ENCODE peak calls at places on chromosomes 1 and 21, in six cellular contexts. B is mucosa of descending colon, T is ascending aorta, I is right lobe of liver, V is sigmoid colon, Z is breast epithelium. D is an unnamed sample. For H3K4me1, the result is how much of the 10 kb centered on the place peaks cover.

GRCh38 chr1:115400891-115401290 is 62.8 kb upstream of the NGF start:
- DNase-seq in B (no peak), T (no peak), I (no peak), V (no peak), Z (no peak), D (no peak)

GRCh38 chr1:113984710-113985109 is 5.4 kb downstream of the OLFML3 start:
- DNase-seq in B (no peak), T (no peak), I (no peak), V (no peak), Z (no peak), D (no peak)

GRCh38 chr1:25766721-25767436 is 33.1 kb upstream of the SELENON start:
- DNase-seq in B (no peak), T (no peak), I (peak), V (no peak), Z (peak), D (no peak)

GRCh38 chr1:182631954-182632353 is 27.8 kb upstream of the RGS16 start:
- DNase-seq in B (no peak), T (no peak), I (no peak), V (no peak), Z (no peak), D (no peak)

GRCh38 chr1:238399558-238399957 is 508.8 kb upstream of the ZP4 start:
- DNase-seq in B (no peak), T (no peak), I (no peak), V (no peak), Z (no peak), D (peak)

GRCh38 chr1:25443030-25443699 is 12.5 kb downstream of the MACO1 start:
- DNase-seq in B (no peak), T (no peak), I (no peak), V (no peak), Z (no peak), D (no peak)

GRCh38 chr1:111141803-111142202 is 1.8 kb downstream of the CEPT1 start:
- DNase-seq in B (no peak), T (no peak), I (no peak), V (no peak), Z (no peak), D (no peak)

GRCh38 chr1:40316595-40317393 is at the start of gene COL9A2:
- DNase-seq in B (peak), T (no peak), I (no peak), V (no peak), Z (no peak), D (peak)

GRCh38 chr1:218565333-218565732 is 220.2 kb downstream of the TGFB2 start:
- DNase-seq in B (no peak), T (no peak), I (no peak), V (no peak), Z (no peak), D (no peak)

GRCh38 chr1:189158155-189158554 is 1319.5 kb downstream of the BRINP3 start:
- DNase-seq in B (no peak), T (no peak), I (no peak), V (no peak), Z (no peak), D (no peak)

GRCh38 chr1:215824245-215824644 is 257.1 kb downstream of the KCTD3 start:
- DNase-seq in B (no peak), T (no peak), I (no peak), V (no peak), Z (no peak), D (peak)

GRCh38 chr1:184255560-184255959 is 131.3 kb upstream of the C1orf21 start:
- DNase-seq in B (no peak), T (no peak), I (no peak), V (no peak), Z (no peak), D (no peak)

GRCh38 chr1:71621785-71622184 is 541.0 kb upstream of the ZRANB2 start:
- DNase-seq in B (no peak), T (no peak), I (no peak), V (no peak), Z (no peak), D (no peak)

GRCh38 chr21:36551731-36552457 is 72.0 kb upstream of the CLDN14 start:
- DNase-seq in B (no peak), T (no peak), I (no peak), V (no peak), Z (no peak), D (no peak)

GRCh38 chr1:94285026-94285654 is 47.8 kb upstream of the ARHGAP29 start:
- DNase-seq in B (no peak), T (no peak), I (no peak), V (no peak), Z (no peak), D (no peak)

GRCh38 chr1:41414291-41414690 is 53.1 kb downstream of the FOXO6 start:
- DNase-seq in B (no peak), T (no peak), I (no peak), V (no peak), Z (no peak), D (no peak)

GRCh38 chr1:242426271-242426905 is 98.1 kb downstream of the PLD5 start:
- DNase-seq in B (no peak), T (no peak), I (no peak), V (no peak), Z (no peak), D (no peak)

GRCh38 chr21:44875341-44875740 is 1.9 kb upstream of the PTTG1IP start:
- DNase-seq in B (no peak), T (no peak), I (no peak), V (no peak), Z (no peak), D (no peak)

GRCh38 chr1:20380175-20380574 is 89.5 kb downstream of the VWA5B1 start:
- DNase-seq in B (no peak), T (no peak), I (no peak), V (peak), Z (no peak), D (no peak)

GRCh38 chr1:168159979-168160378 is 18.8 kb upstream of the TIPRL start:
- DNase-seq in B (no peak), T (no peak), I (no peak), V (no peak), Z (no peak), D (no peak)

GRCh38 chr21:34761758-34762330 is 93.0 kb downstream of the CLIC6 start:
- DNase-seq in B (no peak), T (no peak), I (no peak), V (no peak), Z (no peak), D (no peak)

GRCh38 chr1:32361674-32362473 is 411 bp downstream of the FAM229A start:
- DNase-seq in B (peak), T (no peak), I (peak), V (peak), Z (no peak), D (peak)

GRCh38 chr1:115654125-115654524 is 12.4 kb downstream of the VANGL1 start:
- DNase-seq in B (no peak), T (no peak), I (no peak), V (no peak), Z (no peak), D (no peak)

GRCh38 chr1:244344001-244344400 is 107.7 kb downstream of the ADSS2 start:
- DNase-seq in B (no peak), T (no peak), I (no peak), V (no peak), Z (no peak), D (no peak)

GRCh38 chr1:74502432-74502831 is 10.0 kb downstream of the LRRC53 start:
- DNase-seq in B (no peak), T (no peak), I (no peak), V (no peak), Z (no peak), D (no peak)

GRCh38 chr1:95252422-95252821 is 18.4 kb downstream of the RWDD3 start:
- DNase-seq in B (no peak), T (no peak), I (no peak), V (no peak), Z (no peak), D (no peak)

GRCh38 chr1:84000196-84000885 is 1.4 kb upstream of the TTLL7 start:
- DNase-seq in B (no peak), T (no peak), I (no peak), V (no peak), Z (no peak), D (no peak)

GRCh38 chr1:75672528-75673393 is 51.7 kb upstream of the ACADM start:
- DNase-seq in B (no peak), T (no peak), I (no peak), V (no peak), Z (no peak), D (no peak)

GRCh38 chr21:20882462-20883415 is 115.5 kb upstream of the NCAM2 start:
- DNase-seq in B (peak), T (no peak), I (no peak), V (no peak), Z (no peak), D (peak)

GRCh38 chr1:31483012-31483946 is 70.3 kb downstream of the SERINC2 start:
- DNase-seq in B (peak), T (no peak), I (no peak), V (peak), Z (no peak), D (no peak)

GRCh38 chr21:45496968-45497845 is 45.0 kb downstream of the SLC19A1 start:
- DNase-seq in B (peak), T (no peak), I (peak), V (peak), Z (no peak), D (peak)

GRCh38 chr1:233368106-233368783 is 40.7 kb downstream of the MAP3K21 start:
- DNase-seq in B (no peak), T (no peak), I (no peak), V (no peak), Z (no peak), D (no peak)

GRCh38 chr1:28640766-28641165 is 2.1 kb downstream of the TAF12 start:
- DNase-seq in B (no peak), T (no peak), I (no peak), V (no peak), Z (no peak), D (no peak)

GRCh38 chr21:45094412-45094811 is 20.0 kb downstream of the ADARB1 start:
- DNase-seq in B (no peak), T (no peak), I (no peak), V (no peak), Z (no peak), D (peak)

GRCh38 chr1:15272009-15272781 is 25.2 kb downstream of the FHAD1 start:
- DNase-seq in B (peak), T (no peak), I (no peak), V (peak), Z (peak), D (peak)

GRCh38 chr1:231187556-231187955 is 25.7 kb downstream of the TRIM67 start:
- DNase-seq in B (no peak), T (no peak), I (no peak), V (no peak), Z (no peak), D (no peak)

GRCh38 chr1:2046225-2046917 is 3.8 kb upstream of the PRKCZ start:
- DNase-seq in B (peak), T (no peak), I (peak), V (no peak), Z (peak), D (peak)

GRCh38 chr1:2042830-2043773 is 7.1 kb upstream of the PRKCZ start:
- DNase-seq in B (peak), T (no peak), I (no peak), V (no peak), Z (no peak), D (no peak)

GRCh38 chr1:2043886-2044285 is 6.3 kb upstream of the PRKCZ start:
- DNase-seq in B (peak), T (no peak), I (no peak), V (no peak), Z (no peak), D (no peak)

GRCh38 chr1:2045468-2046224 is 4.6 kb upstream of the PRKCZ start:
- DNase-seq in B (no peak), T (no peak), I (no peak), V (no peak), Z (no peak), D (no peak)

GRCh38 chr1:2044510-2045319 is 5.5 kb upstream of the PRKCZ start:
- DNase-seq in B (peak), T (no peak), I (peak), V (peak), Z (peak), D (peak)
- H3K4me1 ChIP-seq in B (under half), T (under half), I (under half), V (under half), Z (under half), D (under half)

DNA sequence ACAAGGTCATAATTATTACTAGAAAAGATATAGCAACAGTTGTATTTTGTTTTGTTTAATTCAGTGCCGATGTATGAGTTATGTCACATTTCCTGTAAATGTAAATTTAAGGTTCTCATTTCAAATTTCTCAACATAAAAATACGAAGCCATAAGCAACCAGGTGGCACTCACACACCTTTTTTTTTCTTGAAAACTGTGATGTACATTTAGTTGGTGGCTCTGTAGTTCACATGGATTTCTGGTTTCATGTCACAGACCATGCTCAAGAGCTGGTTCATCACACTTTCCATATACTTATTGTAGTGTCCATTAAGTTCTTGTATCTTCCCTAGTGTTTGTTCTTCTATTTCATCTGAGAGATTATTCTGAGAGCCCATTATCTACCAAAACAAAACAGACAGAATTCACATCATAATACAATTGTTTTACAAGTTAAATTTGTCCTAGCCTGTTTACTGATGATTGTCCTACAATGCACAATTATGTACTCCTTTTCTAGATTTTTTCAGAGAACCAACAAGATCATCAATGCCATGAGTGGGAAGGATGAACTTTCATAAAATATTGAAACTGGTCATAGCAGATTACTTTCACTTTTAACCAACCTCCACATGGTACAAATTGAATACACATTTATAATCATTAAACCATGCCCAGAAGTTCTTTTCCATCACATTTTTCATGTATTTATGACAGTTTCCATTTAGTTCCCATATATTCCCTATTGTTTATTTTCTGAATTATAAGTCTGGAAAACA is 17.1 kb downstream of the ATP6V1G3 start:
- DNase-seq in B (no peak), T (no peak), I (no peak), V (no peak), Z (no peak), D (no peak)
- TF ChIP-seq CTCF in B (no peak), T (no peak), I (no peak), V (no peak), Z (no peak), D (no peak)

GRCh38 chr1:226506921-226507320 is 41.6 kb upstream of the STUM start:
- DNase-seq in B (no peak), T (no peak), I (no peak), V (no peak), Z (no peak), D (no peak)

GRCh38 chr1:226510453-226510852 is 38.1 kb upstream of the STUM start:
- DNase-seq in B (no peak), T (no peak), I (no peak), V (no peak), Z (no peak), D (no peak)

GRCh38 chr1:226511296-226511695 is 37.3 kb upstream of the STUM start:
- DNase-seq in B (no peak), T (no peak), I (no peak), V (no peak), Z (no peak), D (no peak)

DNA sequence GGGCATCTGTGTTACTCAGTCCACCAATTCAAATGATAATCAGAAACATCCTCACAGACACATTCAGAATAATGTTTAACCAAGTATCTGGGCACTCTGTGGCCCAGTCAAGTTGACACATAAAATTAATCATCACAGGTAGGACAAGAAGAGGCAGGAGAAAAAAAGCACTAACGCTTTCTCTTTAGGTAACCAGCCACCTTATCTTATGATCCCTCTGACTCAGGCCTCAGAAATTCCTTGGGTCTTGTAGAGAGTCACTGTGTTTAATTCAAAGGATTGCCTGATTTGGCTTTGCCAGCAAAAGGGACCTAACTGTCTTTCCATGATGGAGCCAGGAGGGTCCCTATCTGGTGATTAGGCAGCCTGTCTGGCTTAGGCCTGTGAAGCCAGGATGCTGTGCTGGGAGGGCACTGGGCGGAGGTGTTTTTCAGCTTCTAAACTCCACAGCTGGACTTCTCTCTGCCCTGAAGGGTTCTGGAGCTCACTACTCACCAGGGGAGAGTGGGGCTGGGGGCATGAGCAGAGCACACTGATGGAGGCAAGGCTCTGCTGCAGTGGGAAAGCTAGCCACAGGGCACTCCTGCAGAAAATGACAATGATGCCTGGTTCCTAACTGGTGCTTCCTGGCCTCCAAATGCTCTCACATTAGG is 36.4 kb upstream of the STUM start:
- DNase-seq in B (no peak), T (no peak), I (no peak), V (no peak), Z (no peak), D (no peak)
- H3K4me1 ChIP-seq in B (under half), T (under half), I (under half), V (under half), Z (under half), D (under half)

DNA sequence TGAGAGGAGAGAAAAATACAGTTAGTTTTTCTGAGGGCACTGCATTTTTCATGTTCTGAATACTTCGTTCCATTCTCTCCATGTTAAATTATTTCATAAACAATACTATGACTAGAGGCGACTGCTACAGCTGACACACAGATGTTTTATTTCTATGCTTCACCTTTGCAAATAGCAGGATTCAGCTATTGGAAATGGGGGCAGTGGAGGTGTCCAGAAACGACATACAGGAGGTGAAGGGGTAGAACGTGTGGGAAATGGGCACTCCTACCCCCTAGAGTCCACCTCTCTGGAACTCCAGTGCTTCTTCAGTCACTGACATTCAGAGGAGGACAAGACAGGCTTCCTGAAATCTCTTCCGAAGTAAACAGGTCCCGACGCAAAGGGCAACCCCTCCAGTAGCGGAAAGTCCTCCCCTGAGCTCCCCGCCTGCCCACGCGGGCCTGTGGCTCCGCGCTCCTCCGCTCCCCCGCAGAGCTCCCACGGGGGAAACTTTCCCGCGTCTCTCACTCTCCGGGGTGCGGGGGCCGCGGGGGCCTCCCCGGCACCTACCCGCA is 481 bp downstream of the DPYD start:
- DNase-seq in B (no peak), T (no peak), I (no peak), V (no peak), Z (no peak), D (no peak)
- TF ChIP-seq CTCF in B (no peak), T (no peak), I (no peak), V (no peak), Z (no peak), D (no peak)